ENCODE peak calls at places on chromosome 17, in seven cellular contexts. W, Q, U, S, C, N and X are unnamed samples. For H3K4me1 and H3K27me3, the result is how much of the 10 kb centered on the place peaks cover.

GRCh38 chr17:28151001-28151400 is 108.5 kb downstream of the NLK start:
- DNase-seq in W (no peak), Q (no peak), U (no peak), S (no peak), C (no peak), N (no peak), X (no peak)

GRCh38 chr17:72972263-72972951 is 120.1 kb downstream of the SLC39A11 start:
- DNase-seq in W (no peak), Q (no peak), U (no peak), S (no peak), C (no peak), N (no peak), X (no peak)

GRCh38 chr17:35073991-35074627 is 10.6 kb upstream of the RFFL start:
- DNase-seq in W (no peak), Q (no peak), U (no peak), S (no peak), C (no peak), N (no peak), X (no peak)

GRCh38 chr17:53736516-53737274 is 86.0 kb upstream of the KIF2B start:
- DNase-seq in W (no peak), Q (no peak), U (no peak), S (no peak), C (no peak), N (no peak), X (no peak)

GRCh38 chr17:43356999-43357398 is 41.8 kb upstream of the ARL4D start:
- DNase-seq in W (no peak), Q (no peak), U (no peak), S (no peak), C (no peak), N (no peak), X (no peak)

GRCh38 chr17:13835151-13835550 is 233.4 kb upstream of the HS3ST3A1 start:
- DNase-seq in W (no peak), Q (no peak), U (no peak), S (no peak), C (no peak), N (peak), X (no peak)

GRCh38 chr17:16428098-16428882 is 12.9 kb downstream of the TRPV2 start:
- DNase-seq in W (no peak), Q (peak), U (no peak), S (peak), C (peak), N (peak), X (peak)

GRCh38 chr17:50834126-50834785 is 1.1 kb upstream of the WFIKKN2 start:
- DNase-seq in W (no peak), Q (no peak), U (no peak), S (no peak), C (no peak), N (no peak), X (no peak)

GRCh38 chr17:48555183-48555615 is 10.3 kb upstream of the HOXB2 start:
- DNase-seq in W (no peak), Q (no peak), U (no peak), S (peak), C (no peak), N (no peak), X (no peak)

GRCh38 chr17:55547027-55547670 is 35.9 kb upstream of the SMIM36 start:
- DNase-seq in W (no peak), Q (no peak), U (no peak), S (peak), C (no peak), N (no peak), X (no peak)

GRCh38 chr17:38584350-38584925 is 21.3 kb downstream of the SRCIN1 start:
- DNase-seq in W (no peak), Q (peak), U (peak), S (peak), C (peak), N (peak), X (peak)

GRCh38 chr17:74214642-74215331 is 1.4 kb downstream of the TTYH2 start:
- DNase-seq in W (peak), Q (no peak), U (no peak), S (peak), C (no peak), N (peak), X (no peak)

GRCh38 chr17:74213897-74214386 is 571 bp downstream of the TTYH2 start:
- DNase-seq in W (peak), Q (no peak), U (peak), S (peak), C (no peak), N (peak), X (no peak)

GRCh38 chr17:74212262-74212912 is 984 bp upstream of the TTYH2 start:
- DNase-seq in W (no peak), Q (no peak), U (peak), S (peak), C (peak), N (peak), X (peak)

GRCh38 chr17:74211929-74212261 is 1.5 kb upstream of the TTYH2 start:
- DNase-seq in W (no peak), Q (no peak), U (no peak), S (no peak), C (no peak), N (no peak), X (no peak)

GRCh38 chr17:74212913-74213791 is at the start of gene TTYH2:
- DNase-seq in W (peak), Q (peak), U (peak), S (peak), C (peak), N (peak), X (peak)
- H3K4me1 ChIP-seq in W (half or more), Q (under half), U (under half), S (under half), C (under half), N (half or more), X (under half)

DNA sequence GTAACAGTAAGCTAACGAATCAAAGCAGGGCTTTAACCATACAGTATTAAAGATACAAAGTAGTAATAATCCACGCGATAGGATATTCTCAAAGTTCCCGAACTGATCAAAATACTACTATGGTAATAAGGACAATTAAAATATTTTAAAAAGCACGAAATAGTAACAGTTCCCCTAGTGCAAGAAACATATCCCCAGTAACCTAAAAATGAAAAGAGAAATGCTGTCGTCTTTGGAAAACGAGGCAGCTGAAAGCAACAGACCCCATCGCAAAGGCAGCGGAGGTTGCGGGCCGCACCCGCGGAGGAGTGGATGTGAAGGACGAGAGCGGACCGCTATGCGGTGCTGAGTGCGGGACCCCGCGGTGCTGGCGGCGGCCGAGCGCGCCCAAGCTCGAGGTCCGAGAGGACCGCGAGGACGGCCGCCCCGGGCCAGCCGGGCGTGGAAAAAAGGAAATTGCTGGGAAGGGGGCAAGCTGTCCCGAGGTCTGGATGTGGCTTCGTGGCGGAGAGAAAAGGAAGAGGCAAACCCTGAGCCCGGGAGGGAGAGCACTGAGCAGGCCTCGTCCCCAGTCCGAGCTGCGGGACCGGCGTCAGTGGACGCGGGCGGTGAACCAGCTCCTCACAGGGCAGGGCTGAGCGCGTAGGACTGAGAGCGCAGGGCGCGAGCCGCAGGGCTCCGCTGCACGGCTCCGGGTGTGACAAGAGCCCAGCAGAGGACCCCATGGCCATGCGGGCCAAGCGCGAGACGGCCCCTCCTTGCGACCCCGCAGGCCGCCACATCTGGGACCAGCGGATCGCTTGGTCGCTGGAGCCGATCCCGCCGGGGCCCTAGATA is 2.1 kb downstream of the TBX4 start:
- DNase-seq in W (no peak), Q (no peak), U (no peak), S (no peak), C (no peak), N (no peak), X (no peak)
- H3K27me3 ChIP-seq in W (half or more), Q (half or more), U (under half), S (under half), C (half or more), N (half or more), X (half or more)

GRCh38 chr17:7327501-7327900 is 1.6 kb downstream of the NEURL4 start:
- DNase-seq in W (no peak), Q (no peak), U (no peak), S (no peak), C (no peak), N (no peak), X (no peak)

GRCh38 chr17:7329360-7330098 is 394 bp upstream of the NEURL4 start:
- DNase-seq in W (peak), Q (peak), U (peak), S (peak), C (peak), N (peak), X (peak)

GRCh38 chr17:7328009-7328408 is 1.1 kb downstream of the NEURL4 start:
- DNase-seq in W (no peak), Q (no peak), U (no peak), S (no peak), C (no peak), N (no peak), X (no peak)

GRCh38 chr17:7328840-7329359 is at the start of gene NEURL4:
- DNase-seq in W (no peak), Q (peak), U (no peak), S (no peak), C (peak), N (no peak), X (no peak)

DNA sequence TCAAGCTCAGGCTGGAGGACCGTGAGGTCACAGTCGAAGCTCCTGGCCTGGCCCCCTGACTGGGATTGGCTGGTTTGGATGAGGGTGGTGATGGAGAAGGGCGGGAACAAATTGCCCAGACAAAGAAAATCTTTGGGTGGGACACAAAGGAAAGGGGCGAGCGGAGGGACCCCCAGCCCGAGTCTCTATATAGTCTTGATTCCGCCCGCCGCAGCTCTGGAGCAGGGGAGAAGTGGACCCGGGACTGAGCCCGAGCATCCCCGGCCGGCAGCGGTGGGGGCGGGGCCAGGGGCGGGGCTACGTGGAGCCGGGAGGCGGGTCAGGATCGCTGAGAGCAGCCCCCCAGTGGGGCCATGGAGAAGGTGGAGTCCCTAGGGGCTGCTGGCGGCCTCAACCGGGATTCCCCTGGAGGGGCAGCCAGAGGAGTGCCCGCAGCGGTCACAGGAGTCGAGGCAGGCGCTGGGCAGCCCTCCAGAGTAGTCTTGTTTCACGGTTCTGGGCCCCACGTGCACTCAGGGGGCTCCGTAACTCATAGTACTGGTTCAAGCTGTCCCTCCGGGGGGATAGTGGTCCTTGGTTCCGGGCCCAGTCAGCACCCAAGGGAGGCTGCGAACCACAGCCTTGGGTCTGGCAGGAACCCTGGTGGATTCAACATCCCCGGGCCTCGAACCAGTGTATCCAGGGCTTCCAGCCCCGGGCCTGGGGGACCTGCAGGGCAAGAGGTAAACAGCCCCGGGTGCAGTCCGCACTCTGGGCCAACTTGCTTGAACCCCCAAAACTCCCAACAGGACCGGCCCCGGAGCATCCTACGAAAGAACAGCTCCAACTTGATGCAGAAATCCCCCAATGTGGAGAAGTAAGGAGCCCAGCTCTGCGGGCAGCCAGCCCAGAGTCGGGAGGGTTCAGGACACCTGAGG is 1.2 kb upstream of the NEURL4 start:
- DNase-seq in W (peak), Q (peak), U (peak), S (peak), C (peak), N (peak), X (peak)
- H3K4me1 ChIP-seq in W (under half), Q (under half), U (under half), S (under half), C (under half), N (under half), X (under half)

GRCh38 chr17:41533613-41534012 is 5.5 kb upstream of the KRT19 start:
- DNase-seq in W (no peak), Q (no peak), U (no peak), S (no peak), C (no peak), N (no peak), X (no peak)
- H3K27me3 ChIP-seq in W (half or more), Q (under half), U (under half), S (under half), C (under half), N (half or more), X (under half)

DNA sequence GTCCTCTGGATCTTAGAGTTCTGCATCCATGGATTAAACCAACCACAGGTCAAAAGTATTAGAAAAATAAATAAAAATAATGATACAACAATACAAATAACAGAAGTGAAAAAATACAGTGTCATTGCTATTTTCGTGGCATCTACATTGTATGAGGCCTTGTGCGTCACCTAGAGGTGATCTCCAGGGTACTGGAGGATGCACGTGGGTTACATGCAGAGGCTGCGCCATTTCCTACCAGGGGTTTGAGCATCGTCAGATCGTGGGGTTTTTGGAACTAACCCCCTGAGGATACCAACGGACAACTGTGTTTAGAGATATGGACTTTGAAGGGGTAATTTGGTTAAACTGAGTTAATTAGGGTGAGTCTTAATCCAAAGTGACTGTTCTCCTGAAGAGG is 224.7 kb downstream of the ENGASE start:
- DNase-seq in W (no peak), Q (no peak), U (no peak), S (no peak), C (no peak), N (no peak), X (no peak)
- H3K4me1 ChIP-seq in W (under half), Q (under half), U (under half), S (under half), C (under half), N (under half), X (under half)

GRCh38 chr17:81405382-81406005 is 10.2 kb downstream of the BAHCC1 start:
- DNase-seq in W (peak), Q (no peak), U (no peak), S (peak), C (no peak), N (peak), X (no peak)

GRCh38 chr17:81403040-81403467 is 7.8 kb downstream of the BAHCC1 start:
- DNase-seq in W (no peak), Q (peak), U (no peak), S (peak), C (no peak), N (no peak), X (no peak)

GRCh38 chr17:81403671-81404534 is 8.6 kb downstream of the BAHCC1 start:
- DNase-seq in W (no peak), Q (peak), U (no peak), S (peak), C (no peak), N (peak), X (no peak)

GRCh38 chr17:81406117-81406953 is 11.1 kb downstream of the BAHCC1 start:
- DNase-seq in W (no peak), Q (no peak), U (no peak), S (peak), C (no peak), N (no peak), X (no peak)

GRCh38 chr17:81404557-81405165 is 9.4 kb downstream of the BAHCC1 start:
- DNase-seq in W (no peak), Q (no peak), U (no peak), S (peak), C (no peak), N (no peak), X (no peak)
- H3K27me3 ChIP-seq in W (under half), Q (under half), U (under half), S (under half), C (under half), N (under half), X (half or more)

DNA sequence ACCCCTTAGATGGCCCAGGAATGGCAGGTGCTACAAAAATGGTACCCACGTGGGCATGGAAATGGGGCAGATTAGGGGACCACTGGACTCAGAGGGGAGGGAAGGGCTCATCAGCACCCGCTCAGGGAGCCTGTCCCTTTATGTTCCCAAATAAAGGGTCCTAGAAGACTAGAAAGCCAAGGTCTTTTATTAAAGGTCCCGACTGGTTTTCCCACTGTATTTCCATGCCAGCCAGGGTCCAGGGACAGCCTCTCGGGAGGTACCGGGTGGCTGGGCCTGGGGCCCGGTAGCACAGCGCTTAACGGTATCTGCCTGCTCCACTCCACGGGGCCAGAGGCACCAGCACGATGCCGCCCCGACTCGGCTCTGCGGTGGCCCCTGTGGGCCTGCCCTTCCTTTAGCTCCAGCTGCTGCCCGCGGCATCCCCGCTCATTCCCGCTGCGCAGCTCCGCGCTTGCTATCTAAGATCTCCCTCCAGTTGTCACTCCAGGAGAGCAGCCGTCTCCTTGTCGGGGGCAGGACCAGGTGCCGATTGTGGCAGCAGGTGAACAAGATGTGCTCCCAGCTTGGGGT is 1.4 kb downstream of the NT5C start:
- DNase-seq in W (no peak), Q (no peak), U (peak), S (no peak), C (no peak), N (no peak), X (no peak)
- H3K4me1 ChIP-seq in W (under half), Q (under half), U (under half), S (under half), C (under half), N (under half), X (under half)